ENCODE peak calls at places on chromosome 18, in seven cellular contexts. One of them, this sample, is unnamed.
A peak's percentile ranks its signal among the peaks of the same experiment; 100 is the strongest.

GRCh38 chr18:49206717-49207116 is 253.7 kb downstream of the DYM start:
- DNase-seq in foreskin fibroblast: peak; percentile 24
- DNase-seq in prostate gland: no peak
- DNase-seq in cardiac muscle cell: no peak
- DNase-seq in MM.1S: no peak
- DNase-seq in BE2C: no peak
- DNase-seq in body of pancreas: no peak
- DNase-seq in this sample: no peak

GRCh38 chr18:11750171-11750570 is 61.1 kb downstream of the GNAL start:
- DNase-seq in foreskin fibroblast: no peak
- DNase-seq in prostate gland: no peak
- DNase-seq in cardiac muscle cell: no peak
- DNase-seq in MM.1S: no peak
- DNase-seq in BE2C: no peak
- DNase-seq in body of pancreas: no peak
- DNase-seq in this sample: no peak

GRCh38 chr18:71001597-71001996 is 712.8 kb downstream of the SOCS6 start:
- DNase-seq in foreskin fibroblast: no peak
- DNase-seq in prostate gland: no peak
- DNase-seq in cardiac muscle cell: no peak
- DNase-seq in MM.1S: no peak
- DNase-seq in BE2C: no peak
- DNase-seq in body of pancreas: no peak
- DNase-seq in this sample: no peak

GRCh38 chr18:34039194-34039593 is 185.5 kb downstream of the NOL4 start:
- DNase-seq in foreskin fibroblast: peak; percentile 2
- DNase-seq in prostate gland: no peak
- DNase-seq in cardiac muscle cell: no peak
- DNase-seq in MM.1S: peak; percentile 78
- DNase-seq in BE2C: no peak
- DNase-seq in body of pancreas: no peak
- DNase-seq in this sample: no peak

GRCh38 chr18:51135795-51136194 is 61.7 kb downstream of the MEX3C start:
- DNase-seq in foreskin fibroblast: no peak
- DNase-seq in prostate gland: no peak
- DNase-seq in cardiac muscle cell: no peak
- DNase-seq in MM.1S: no peak
- DNase-seq in BE2C: no peak
- DNase-seq in body of pancreas: no peak
- DNase-seq in this sample: no peak

GRCh38 chr18:48952287-48953095 is 1.7 kb upstream of the SMAD7 start:
- DNase-seq in foreskin fibroblast: peak; percentile 94
- DNase-seq in prostate gland: peak; percentile 70
- DNase-seq in cardiac muscle cell: peak; percentile 92
- DNase-seq in MM.1S: peak; percentile 78
- DNase-seq in BE2C: peak; percentile 62
- DNase-seq in body of pancreas: peak; percentile 82
- DNase-seq in this sample: peak; percentile 78

GRCh38 chr18:69484699-69485396 is 84.2 kb downstream of the DOK6 start:
- DNase-seq in foreskin fibroblast: peak; percentile 57
- DNase-seq in prostate gland: no peak
- DNase-seq in cardiac muscle cell: peak; percentile 3
- DNase-seq in MM.1S: no peak
- DNase-seq in BE2C: no peak
- DNase-seq in body of pancreas: no peak
- DNase-seq in this sample: peak; percentile 22

GRCh38 chr18:54260376-54261072 is 8.8 kb upstream of the POLI start:
- DNase-seq in foreskin fibroblast: peak; percentile 25
- DNase-seq in prostate gland: no peak
- DNase-seq in cardiac muscle cell: no peak
- DNase-seq in MM.1S: no peak
- DNase-seq in BE2C: no peak
- DNase-seq in body of pancreas: no peak
- DNase-seq in this sample: no peak

DNA sequence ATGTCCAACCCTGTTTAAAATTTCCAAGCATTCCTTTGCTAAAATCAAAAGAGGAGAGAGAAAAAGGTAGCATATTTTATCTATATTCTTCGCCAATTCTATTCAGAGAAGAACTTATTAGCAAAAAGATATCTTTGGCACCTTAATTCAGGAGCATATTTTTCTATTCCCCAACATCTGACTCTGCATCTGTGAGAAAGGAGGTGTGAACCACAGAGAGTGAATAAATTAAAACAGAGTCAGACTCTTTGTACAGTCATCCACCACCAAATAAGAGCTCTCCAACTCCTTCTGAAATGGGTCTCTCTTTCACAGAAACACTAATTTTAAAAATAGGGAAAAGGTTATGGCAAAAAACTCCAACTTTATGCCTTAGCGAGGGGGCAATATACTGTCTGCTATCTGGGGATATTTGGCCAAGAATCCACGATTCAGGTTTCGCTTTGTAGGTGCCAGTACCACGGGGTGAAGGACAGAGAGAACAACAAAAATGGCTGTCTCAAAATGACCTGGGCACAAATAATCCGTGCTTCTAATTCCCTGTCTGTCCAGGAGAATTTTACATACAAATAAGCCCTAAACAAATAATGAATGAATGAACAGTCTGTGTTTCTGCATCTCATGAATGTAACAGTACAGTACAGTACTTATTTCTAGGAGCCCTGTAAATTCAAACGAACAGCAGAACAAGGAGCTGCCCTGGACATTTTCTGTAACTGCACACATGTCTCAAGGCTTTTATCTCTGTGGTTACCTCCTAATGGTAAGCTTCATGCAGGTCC is 43.4 kb downstream of the EPB41L3 start:
- DNase-seq in foreskin fibroblast: no peak
- DNase-seq in prostate gland: no peak
- DNase-seq in cardiac muscle cell: no peak
- DNase-seq in MM.1S: no peak
- DNase-seq in BE2C: no peak
- DNase-seq in body of pancreas: no peak
- DNase-seq in this sample: peak; percentile 65
- H3K4me3 ChIP-seq in foreskin fibroblast: no peak overlapping the region
- H3K4me3 ChIP-seq in prostate gland: no peak overlapping the region
- H3K4me3 ChIP-seq in cardiac muscle cell: no peak overlapping the region
- H3K4me3 ChIP-seq in MM.1S: no peak overlapping the region
- H3K4me3 ChIP-seq in BE2C: no peak overlapping the region
- H3K4me3 ChIP-seq in body of pancreas: no peak overlapping the region
- H3K4me3 ChIP-seq in this sample: no peak overlapping the region

GRCh38 chr18:68354176-68354575 is 360.7 kb downstream of the TMX3 start:
- DNase-seq in foreskin fibroblast: no peak
- DNase-seq in prostate gland: no peak
- DNase-seq in cardiac muscle cell: no peak
- DNase-seq in MM.1S: no peak
- DNase-seq in BE2C: no peak
- DNase-seq in body of pancreas: no peak
- DNase-seq in this sample: no peak
- H3K4me3 ChIP-seq in foreskin fibroblast: no peak overlapping the region
- H3K4me3 ChIP-seq in prostate gland: no peak overlapping the region
- H3K4me3 ChIP-seq in cardiac muscle cell: no peak overlapping the region
- H3K4me3 ChIP-seq in MM.1S: no peak overlapping the region
- H3K4me3 ChIP-seq in BE2C: no peak overlapping the region
- H3K4me3 ChIP-seq in body of pancreas: no peak overlapping the region
- H3K4me3 ChIP-seq in this sample: no peak overlapping the region

DNA sequence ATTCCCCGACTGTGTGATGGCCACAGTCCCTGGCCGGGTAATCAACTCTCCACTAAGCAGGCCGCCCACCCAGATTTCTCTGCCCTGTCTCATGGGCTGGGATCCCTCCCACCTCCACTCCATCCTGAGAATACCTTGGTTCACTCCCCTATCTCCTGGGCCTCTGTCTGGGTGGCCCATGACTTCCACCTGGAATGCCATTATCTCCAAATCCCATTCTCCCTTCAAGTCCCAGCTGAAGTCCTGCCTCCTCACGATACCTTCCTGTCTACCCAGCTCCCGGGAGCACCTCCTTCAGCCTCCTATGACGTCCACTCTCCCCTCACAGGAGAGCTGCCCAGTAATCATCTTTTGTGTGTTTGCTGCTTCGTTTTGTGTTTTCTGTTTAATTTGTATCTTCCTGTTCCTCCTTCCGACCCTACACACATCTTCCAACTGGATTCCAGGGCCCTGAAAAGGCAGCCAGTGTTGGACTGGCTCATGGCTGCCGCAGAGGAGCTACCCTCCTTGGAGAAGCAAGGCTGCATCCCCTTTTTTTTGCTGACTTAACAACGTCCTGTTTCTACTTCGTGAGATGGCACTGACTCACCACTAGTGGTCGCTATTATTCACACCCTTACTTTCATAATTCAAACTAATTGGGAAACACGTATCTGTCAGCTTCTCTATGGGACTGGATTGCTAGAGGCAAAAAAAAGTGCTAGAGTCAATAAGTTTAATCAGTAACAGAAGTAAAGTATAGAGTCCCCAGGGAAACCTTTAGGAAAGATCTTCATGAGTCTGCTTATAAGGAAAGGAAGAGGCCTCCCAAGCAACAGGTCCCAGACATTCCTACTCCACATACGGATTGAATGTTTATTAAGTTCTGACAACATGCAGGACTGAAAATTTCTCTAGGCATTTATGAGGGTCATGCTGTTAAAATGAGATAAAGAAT is 171.9 kb upstream of the GATA6 start:
- DNase-seq in foreskin fibroblast: peak; percentile 37
- DNase-seq in prostate gland: no peak
- DNase-seq in cardiac muscle cell: peak; percentile 66
- DNase-seq in MM.1S: peak; percentile 51
- DNase-seq in BE2C: no peak
- DNase-seq in body of pancreas: peak; percentile 31
- DNase-seq in this sample: peak; percentile 27
- H3K4me3 ChIP-seq in foreskin fibroblast: no peak overlapping the region
- H3K4me3 ChIP-seq in prostate gland: no peak overlapping the region
- H3K4me3 ChIP-seq in cardiac muscle cell: no peak overlapping the region
- H3K4me3 ChIP-seq in MM.1S: no peak overlapping the region
- H3K4me3 ChIP-seq in BE2C: no peak overlapping the region
- H3K4me3 ChIP-seq in body of pancreas: no peak overlapping the region
- H3K4me3 ChIP-seq in this sample: no peak overlapping the region

GRCh38 chr18:5520464-5520863 is 23.3 kb downstream of the EPB41L3 start:
- DNase-seq in foreskin fibroblast: no peak
- DNase-seq in prostate gland: no peak
- DNase-seq in cardiac muscle cell: no peak
- DNase-seq in MM.1S: no peak
- DNase-seq in BE2C: no peak
- DNase-seq in body of pancreas: no peak
- DNase-seq in this sample: no peak
- H3K4me3 ChIP-seq in foreskin fibroblast: no peak overlapping the region
- H3K4me3 ChIP-seq in prostate gland: no peak overlapping the region
- H3K4me3 ChIP-seq in cardiac muscle cell: no peak overlapping the region
- H3K4me3 ChIP-seq in MM.1S: no peak overlapping the region
- H3K4me3 ChIP-seq in BE2C: no peak overlapping the region
- H3K4me3 ChIP-seq in body of pancreas: no peak overlapping the region
- H3K4me3 ChIP-seq in this sample: no peak overlapping the region

This sample was measured in HAP-1.